ENCODE peak calls at places on chromosomes 2 and 18, in five cellular contexts. G is suprapubic skin, J is iPS DF 6.9, O is HepG2, M is T-helper 9 cell. C is an unnamed sample.

GRCh38 chr18:61870151-61870550 is 22.7 kb downstream of the RNF152 start:
- DNase-seq in J (no peak), O (no peak), G (no peak), M (no peak), C (peak)

GRCh38 chr2:12493031-12493513 is 223.7 kb upstream of the TRIB2 start:
- DNase-seq in M (peak), J (no peak), G (no peak), O (no peak), C (peak)

GRCh38 chr2:111710085-111710484 is 173.9 kb downstream of the ANAPC1 start:
- DNase-seq in O (no peak), J (no peak), G (peak), M (no peak), C (no peak)

GRCh38 chr18:10374615-10375295 is 79.7 kb upstream of the APCDD1 start:
- DNase-seq in M (no peak), O (no peak), J (no peak), G (no peak), C (peak)

GRCh38 chr2:85994421-85994777 is 105.6 kb upstream of the ST3GAL5 start:
- DNase-seq in G (peak), O (no peak), J (no peak), M (no peak), C (no peak)

GRCh38 chr2:202721621-202722020 is 86.9 kb downstream of the FAM117B start:
- DNase-seq in O (peak), G (no peak), M (no peak), J (no peak), C (peak)

GRCh38 chr2:121071058-121071504 is 213.9 kb downstream of the TFCP2L1 start:
- DNase-seq in M (peak), G (no peak), J (no peak), O (peak), C (peak)

GRCh38 chr18:59691046-59691395 is 6.2 kb downstream of the CCBE1 start:
- DNase-seq in G (no peak), M (no peak), J (no peak), O (no peak), C (no peak)

GRCh38 chr2:27379840-27380625 is 501 bp downstream of the ZNF513 start:
- DNase-seq in G (no peak), J (no peak), M (peak), O (peak), C (peak)

GRCh38 chr2:144625216-144626010 is 105.5 kb upstream of the ZEB2 start:
- DNase-seq in J (no peak), G (no peak), O (no peak), M (no peak), C (no peak)

GRCh38 chr18:21741511-21742322 is 1.1 kb downstream of the MIB1 start:
- DNase-seq in M (peak), J (no peak), G (peak), O (no peak), C (peak)

GRCh38 chr18:8871484-8871883 is 166.1 kb downstream of the MTCL1 start:
- DNase-seq in O (no peak), J (no peak), G (no peak), M (no peak), C (no peak)

GRCh38 chr2:63764630-63765029 is 77.1 kb upstream of the UGP2 start:
- DNase-seq in J (peak), M (no peak), G (no peak), O (no peak), C (no peak)

GRCh38 chr2:235859651-235860050 is 308.5 kb downstream of the GBX2 start:
- DNase-seq in M (no peak), J (no peak), O (no peak), G (no peak), C (no peak)

GRCh38 chr2:95060446-95061118 is 35.1 kb downstream of the MAL start:
- DNase-seq in G (peak), M (no peak), O (peak), J (no peak), C (no peak)

GRCh38 chr2:233929352-233929843 is 12.2 kb downstream of the TRPM8 start:
- DNase-seq in M (no peak), G (no peak), J (no peak), O (no peak), C (no peak)

GRCh38 chr2:75637568-75637967 is 9.0 kb upstream of the MRPL19 start:
- DNase-seq in J (no peak), M (no peak), O (peak), G (no peak), C (no peak)

GRCh38 chr2:5195636-5196035 is 496.5 kb upstream of the SOX11 start:
- DNase-seq in J (no peak), O (no peak), M (no peak), G (no peak), C (no peak)

GRCh38 chr2:54632733-54633692 is 90.4 kb upstream of the EML6 start:
- DNase-seq in M (no peak), O (no peak), J (no peak), G (no peak), C (no peak)

GRCh38 chr18:8937695-8938094 is 164.8 kb upstream of the NDUFV2 start:
- DNase-seq in J (no peak), M (no peak), G (no peak), O (no peak), C (no peak)

GRCh38 chr18:61882296-61883004 is 10.4 kb downstream of the RNF152 start:
- DNase-seq in O (no peak), M (no peak), J (no peak), G (no peak), C (peak)

GRCh38 chr2:73611867-73612266 is 30.4 kb downstream of the NAT8 start:
- DNase-seq in G (no peak), J (no peak), O (no peak), M (no peak), C (no peak)

GRCh38 chr2:158719411-158719810 is 75.7 kb upstream of the DAPL1 start:
- DNase-seq in M (no peak), G (no peak), O (no peak), J (no peak), C (no peak)

GRCh38 chr2:12424219-12424618 is 292.5 kb upstream of the TRIB2 start:
- DNase-seq in M (no peak), G (no peak), O (no peak), J (no peak), C (no peak)

GRCh38 chr18:11074879-11075278 is 74.5 kb downstream of the PIEZO2 start:
- DNase-seq in G (no peak), M (no peak), J (no peak), O (no peak), C (no peak)

GRCh38 chr2:173979721-173980351 is 14.7 kb upstream of the SP3 start:
- DNase-seq in O (no peak), G (no peak), J (no peak), M (no peak), C (no peak)

GRCh38 chr18:3269241-3269640 is 7.3 kb downstream of the MYL12B start:
- DNase-seq in G (no peak), J (no peak), M (no peak), O (no peak), C (no peak)

C was measured in hepatocyte.